ENCODE peak calls at places on chromosomes 3 and 15, in four cellular contexts. K is PC-3, T is breast epithelium, F is tibial nerve. O is an unnamed sample.

GRCh38 chr3:155572085-155572484 is 172.8 kb downstream of the PLCH1 start:
- DNase-seq in K (peak; percentile 24), F (no peak), T (no peak), O (no peak)

GRCh38 chr3:148131990-148132638 is 565.6 kb upstream of the AGTR1 start:
- DNase-seq in F (no peak), T (no peak), K (no peak), O (no peak)

GRCh38 chr15:92902723-92903587 is 2.8 kb downstream of the CHD2 start:
- DNase-seq in F (no peak), T (no peak), K (peak; percentile 27), O (no peak)

GRCh38 chr15:29226431-29227216 is 43.0 kb downstream of the NSMCE3 start:
- DNase-seq in K (no peak), F (no peak), T (no peak), O (no peak)

GRCh38 chr3:47527952-47528718 is 14.6 kb upstream of the ELP6 start:
- DNase-seq in K (peak; percentile 63), T (no peak), F (no peak), O (no peak)

GRCh38 chr3:7876741-7877297 is 624.8 kb upstream of the LMCD1 start:
- DNase-seq in T (no peak), F (no peak), K (no peak), O (no peak)

GRCh38 chr3:150265305-150265704 is 142.8 kb upstream of the TSC22D2 start:
- DNase-seq in K (no peak), F (no peak), T (no peak), O (no peak)

GRCh38 chr3:182364723-182365650 is 428.3 kb upstream of the ATP11B start:
- DNase-seq in K (peak; percentile 66), F (peak; percentile 52), T (no peak), O (peak; percentile 38)

GRCh38 chr3:125310623-125311076 is 64.5 kb downstream of the ZNF148 start:
- DNase-seq in K (no peak), F (no peak), T (no peak), O (no peak)

GRCh38 chr3:179430277-179430870 is 20.9 kb downstream of the GNB4 start:
- DNase-seq in K (peak; percentile 19), T (no peak), F (no peak), O (no peak)

GRCh38 chr15:58510715-58511465 is 79.1 kb downstream of the LIPC start:
- DNase-seq in T (no peak), K (peak; percentile 3), F (no peak), O (no peak)

GRCh38 chr3:185732782-185733181 is 92.1 kb downstream of the IGF2BP2 start:
- DNase-seq in T (no peak), K (peak; percentile 93), F (no peak), O (no peak)

GRCh38 chr3:117661636-117662095 is 952.1 kb downstream of the TUSC7 start:
- DNase-seq in K (no peak), T (no peak), F (no peak), O (no peak)

GRCh38 chr15:58043192-58043903 is 22.2 kb downstream of the ALDH1A2 start:
- DNase-seq in T (no peak), F (peak; percentile 22), K (peak; percentile 42), O (no peak)

GRCh38 chr3:64290161-64290560 is 64.9 kb upstream of the PRICKLE2 start:
- DNase-seq in K (peak; percentile 10), F (no peak), T (no peak), O (no peak)

GRCh38 chr3:131067983-131068382 is 41.3 kb downstream of the NEK11 start:
- DNase-seq in K (no peak), F (no peak), T (no peak), O (no peak)
- TF ChIP-seq CTCF in K (no peak), F (no peak), T (no peak), O (no peak)

GRCh38 chr3:13105851-13106250 is 32.6 kb upstream of the IQSEC1 start:
- DNase-seq in T (no peak), F (no peak), K (peak; percentile 52), O (no peak)
- TF ChIP-seq CTCF in T (no peak), F (no peak), K (peak; percentile 50), O (no peak)

DNA sequence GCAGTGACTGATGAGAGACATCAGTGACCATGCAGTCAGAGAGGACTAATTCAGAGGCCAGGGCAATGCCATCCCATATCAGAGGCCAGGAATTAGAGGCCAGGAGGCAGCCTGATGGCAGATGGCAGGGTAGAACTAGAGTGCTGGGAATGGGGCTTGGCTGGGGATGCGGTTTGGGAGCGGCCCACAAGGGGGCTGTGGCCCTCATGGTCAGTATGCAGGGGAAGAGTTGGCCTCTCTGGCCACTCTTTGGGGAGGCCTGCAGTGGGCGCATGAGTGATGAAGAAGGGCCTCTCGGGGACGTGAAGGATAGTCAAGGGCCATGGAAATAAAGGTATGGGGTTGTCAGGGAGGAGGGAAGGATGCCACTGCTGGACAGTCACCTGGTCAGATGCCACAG is 101.7 kb downstream of the EEFSEC start:
- DNase-seq in T (no peak), F (no peak), K (no peak), O (no peak)
- TF ChIP-seq CTCF in T (no peak), F (no peak), K (no peak), O (no peak)

DNA sequence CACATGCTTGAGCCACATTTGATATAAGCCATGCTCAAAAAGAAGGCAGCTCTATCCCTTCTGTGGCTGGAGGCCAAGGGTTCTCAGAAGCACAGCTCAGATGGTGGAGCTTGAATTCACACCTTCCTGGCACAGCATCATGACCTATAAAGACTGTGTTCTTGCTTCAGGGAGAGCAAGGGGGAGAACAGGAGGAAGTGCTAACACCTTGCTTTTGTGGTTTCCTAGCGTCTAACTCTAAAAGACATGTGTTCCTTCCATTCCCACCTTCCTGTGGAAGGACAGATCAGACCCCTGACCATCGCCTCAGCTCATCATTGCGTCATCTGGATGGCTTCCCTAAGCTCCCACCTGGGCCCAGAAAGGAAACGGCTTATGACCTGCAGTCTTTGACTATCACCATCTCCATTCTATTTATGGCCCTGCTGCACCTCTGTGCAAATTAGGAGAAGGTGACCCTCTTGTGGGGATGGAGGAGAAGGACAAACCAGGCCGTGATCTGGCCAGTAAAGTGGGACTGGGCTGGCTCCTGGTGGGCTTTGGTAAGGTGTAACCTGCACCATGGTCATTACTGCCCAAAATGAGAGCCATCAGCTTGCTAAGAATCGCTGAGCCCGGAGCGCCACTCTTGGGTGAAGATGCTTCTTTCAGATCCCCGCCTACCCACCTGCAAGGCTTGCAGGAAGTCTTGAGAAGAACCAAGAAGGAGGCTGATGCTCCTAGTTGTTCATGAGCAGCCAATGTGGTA is 128.5 kb downstream of the SERPINI1 start:
- DNase-seq in K (no peak), T (no peak), F (no peak), O (no peak)
- TF ChIP-seq CTCF in K (no peak), T (no peak), F (no peak), O (no peak)

GRCh38 chr3:152938974-152939636 is 104.2 kb downstream of the P2RY1 start:
- DNase-seq in F (no peak), T (no peak), K (no peak), O (no peak)
- TF ChIP-seq CTCF in F (no peak), T (no peak), K (peak; percentile 40), O (peak; percentile 26)

GRCh38 chr3:195892105-195892354 is 16.3 kb downstream of the TNK2 start:
- DNase-seq in T (no peak), K (no peak), F (no peak), O (no peak)

GRCh38 chr3:195891431-195892104 is 16.8 kb downstream of the TNK2 start:
- DNase-seq in K (no peak), T (no peak), F (no peak), O (no peak)

GRCh38 chr3:195893121-195893449 is 15.3 kb downstream of the TNK2 start:
- DNase-seq in F (no peak), K (no peak), T (peak; percentile 44), O (no peak)

GRCh38 chr3:195893516-195893915 is 14.8 kb downstream of the TNK2 start:
- DNase-seq in T (no peak), F (no peak), K (no peak), O (no peak)

GRCh38 chr3:195892355-195893120 is 15.8 kb downstream of the TNK2 start:
- DNase-seq in K (peak; percentile 56), F (peak; percentile 37), T (peak; percentile 65), O (no peak)
- TF ChIP-seq CTCF in K (no peak), F (no peak), T (no peak), O (no peak)

O was measured in mesothelial cell of epicardium.